ENCODE peak calls at places on chromosomes 5 and 9, in four cellular contexts. B is T-helper 2 cell; Z is heart left ventricle; P is stimulated activated CD8-positive, alpha-beta memory T cell treated with anti-CD3 and anti-CD28 coated beads, Interleukin-4, amount 100 ng/mL, for 24 hours. Y is an unnamed sample.

GRCh38 chr9:17135578-17135904 is 701 bp downstream of the CNTLN start:
- DNase-seq in B (no peak), Z (no peak), P (no peak), Y (no peak)

GRCh38 chr5:164600166-164600715 is 1094.8 kb downstream of the MAT2B start:
- DNase-seq in B (no peak), Z (no peak), P (no peak), Y (no peak)

GRCh38 chr5:65261499-65261898 is 220.2 kb downstream of the ADAMTS6 start:
- DNase-seq in B (no peak), Z (no peak), P (no peak), Y (no peak)

GRCh38 chr9:136713555-136713949 is 1.2 kb downstream of the DIPK1B start:
- DNase-seq in B (no peak), Z (no peak), P (no peak), Y (no peak)

GRCh38 chr5:54659651-54660050 is 142.1 kb downstream of the SNX18 start:
- DNase-seq in B (no peak), Z (no peak), P (no peak), Y (no peak)

GRCh38 chr5:82886911-82887310 is 190.3 kb downstream of the TMEM167A start:
- DNase-seq in B (no peak), Z (no peak), P (no peak), Y (no peak)

GRCh38 chr5:178787889-178788288 is 57.4 kb upstream of the ZNF354A start:
- DNase-seq in B (no peak), Z (no peak), P (no peak), Y (no peak)

GRCh38 chr5:140109818-140110733 is 3.8 kb upstream of the PURA start:
- DNase-seq in B (no peak), Z (no peak), P (no peak), Y (no peak)

GRCh38 chr9:94156549-94157407 is 72.5 kb downstream of the PTPDC1 start:
- DNase-seq in B (no peak), Z (peak), P (no peak), Y (no peak)

GRCh38 chr9:132877818-132878694 is at the start of gene AK8:
- DNase-seq in B (peak), Z (peak), P (peak), Y (peak)

GRCh38 chr9:68678430-68678829 is 26.6 kb upstream of the PIP5K1B start:
- DNase-seq in B (no peak), Z (peak), P (no peak), Y (no peak)